ENCODE peak calls at places on chromosomes 5 and 9, in eight cellular contexts. L is MCF 10A, C is DND-41, X is cardiac muscle cell, N is HFFc6, G is AG04450, F is HCT116, T is activated B cell treated with CpG ODN at 0.5 μM for 24 hours. R is an unnamed sample.

GRCh38 chr5:167634432-167634831 is 657.0 kb upstream of the WWC1 start:
- DNase-seq in L (peak), T (no peak), N (peak), X (no peak), C (no peak), F (no peak), G (no peak), R (no peak)

GRCh38 chr5:151719228-151719861 is 32.6 kb upstream of the SPARC start:
- DNase-seq in T (no peak), L (peak), N (peak), C (peak), F (no peak), G (no peak), X (no peak), R (no peak)

GRCh38 chr5:134586866-134587524 is 45.6 kb downstream of the SAR1B start:
- DNase-seq in N (peak), X (peak), T (peak), L (peak), F (peak), C (peak), G (peak), R (no peak)

GRCh38 chr9:131185924-131186323 is 60.5 kb downstream of the NUP214 start:
- DNase-seq in X (peak), F (no peak), L (no peak), C (no peak), T (no peak), N (no peak), G (no peak), R (no peak)

GRCh38 chr5:94968507-94969095 is 316.3 kb downstream of the MCTP1 start:
- DNase-seq in L (peak), F (peak), X (peak), C (peak), G (peak), N (peak), T (no peak), R (no peak)

GRCh38 chr5:169941542-169941941 is 38.8 kb downstream of the INSYN2B start:
- DNase-seq in X (no peak), L (no peak), T (no peak), G (no peak), N (no peak), C (no peak), F (no peak), R (no peak)

GRCh38 chr5:78204241-78204640 is 90.3 kb downstream of the AP3B1 start:
- DNase-seq in C (no peak), X (no peak), N (no peak), T (no peak), F (no peak), L (no peak), G (no peak), R (no peak)

GRCh38 chr5:106875591-106876297 is 795.0 kb downstream of the EFNA5 start:
- DNase-seq in C (no peak), F (peak), N (no peak), X (peak), L (peak), T (no peak), G (no peak), R (no peak)

GRCh38 chr9:16505159-16505558 is 365.3 kb downstream of the BNC2 start:
- DNase-seq in F (no peak), L (no peak), G (peak), N (peak), T (no peak), X (no peak), C (no peak), R (no peak)

GRCh38 chr5:34735436-34736426 is 79.6 kb downstream of the RAI14 start:
- DNase-seq in G (peak), F (no peak), T (no peak), C (no peak), N (no peak), L (peak), X (no peak), R (no peak)

GRCh38 chr9:2494571-2494970 is 127.0 kb upstream of the VLDLR start:
- DNase-seq in L (no peak), G (peak), C (no peak), X (peak), N (peak), T (no peak), F (no peak), R (no peak)

GRCh38 chr5:123181394-123181801 is 92.4 kb downstream of the PRDM6 start:
- DNase-seq in L (no peak), X (no peak), N (no peak), G (no peak), C (no peak), T (no peak), F (no peak), R (no peak)

GRCh38 chr9:34612788-34613390 is 992 bp upstream of the RPP25L start:
- DNase-seq in N (peak), T (peak), F (peak), G (no peak), C (peak), X (peak), L (peak), R (no peak)

GRCh38 chr9:4324513-4324912 is 24.6 kb upstream of the GLIS3 start:
- DNase-seq in C (no peak), L (peak), F (no peak), T (no peak), X (no peak), N (peak), G (no peak), R (no peak)

GRCh38 chr9:77897292-77897691 is 134.3 kb downstream of the GNAQ start:
- DNase-seq in X (no peak), C (no peak), G (no peak), N (no peak), L (no peak), T (no peak), F (no peak), R (no peak)

GRCh38 chr9:33076031-33076359 is 479 bp downstream of the SMU1 start:
- DNase-seq in G (no peak), L (no peak), T (no peak), C (no peak), N (peak), F (no peak), X (no peak), R (no peak)

GRCh38 chr9:85645909-85646627 is 95.7 kb downstream of the AGTPBP1 start:
- DNase-seq in N (no peak), L (no peak), X (no peak), T (no peak), G (no peak), C (no peak), F (no peak), R (no peak)

GRCh38 chr5:126987271-126987899 is 43.0 kb downstream of the MARCHF3 start:
- DNase-seq in X (no peak), C (no peak), T (no peak), L (no peak), G (no peak), F (no peak), N (no peak), R (no peak)

GRCh38 chr5:89878140-89878570 is 531.4 kb downstream of the CETN3 start:
- DNase-seq in C (no peak), F (peak), X (no peak), G (peak), N (peak), L (peak), T (no peak), R (no peak)

GRCh38 chr5:34499001-34499734 is 157.0 kb upstream of the RAI14 start:
- DNase-seq in N (peak), X (no peak), T (no peak), G (no peak), F (no peak), L (peak), C (no peak), R (no peak)

GRCh38 chr5:19733612-19734495 is 254.1 kb downstream of the CDH18 start:
- DNase-seq in C (no peak), F (no peak), G (no peak), X (no peak), N (no peak), L (no peak), T (no peak), R (no peak)

GRCh38 chr5:139967353-139967752 is 75.7 kb downstream of the NRG2 start:
- DNase-seq in F (no peak), C (no peak), X (no peak), L (no peak), T (no peak), G (no peak), N (no peak), R (no peak)

GRCh38 chr5:139964266-139964993 is 78.7 kb downstream of the NRG2 start:
- DNase-seq in F (no peak), N (no peak), T (no peak), C (no peak), G (no peak), X (no peak), L (no peak), R (no peak)

GRCh38 chr5:139962445-139962844 is 80.7 kb downstream of the NRG2 start:
- DNase-seq in F (no peak), C (no peak), G (no peak), L (no peak), X (no peak), T (no peak), N (no peak), R (no peak)

GRCh38 chr5:139966856-139967255 is 76.2 kb downstream of the NRG2 start:
- DNase-seq in F (no peak), C (no peak), G (no peak), N (no peak), T (no peak), L (no peak), X (no peak), R (no peak)

GRCh38 chr5:139964994-139965565 is 78.0 kb downstream of the NRG2 start:
- DNase-seq in C (no peak), N (no peak), F (no peak), T (no peak), G (no peak), L (no peak), X (no peak), R (no peak)
- TF ChIP-seq CTCF in C (no peak), N (no peak), F (no peak), T (no peak), G (no peak), L (no peak), X (no peak), R (no peak)

GRCh38 chr5:69528015-69528414 is 32.0 kb upstream of the GTF2H2C start:
- DNase-seq in L (no peak), C (no peak), F (peak), N (no peak), G (no peak), X (no peak), T (no peak), R (no peak)

GRCh38 chr5:69526660-69527059 is 33.3 kb upstream of the GTF2H2C start:
- DNase-seq in N (no peak), C (no peak), G (no peak), T (no peak), L (no peak), X (no peak), F (no peak), R (no peak)

GRCh38 chr5:69527128-69527745 is 32.8 kb upstream of the GTF2H2C start:
- DNase-seq in L (no peak), T (no peak), X (no peak), N (no peak), C (no peak), F (no peak), G (no peak), R (no peak)

GRCh38 chr5:69531010-69531785 is 28.8 kb upstream of the GTF2H2C start:
- DNase-seq in C (no peak), N (no peak), X (no peak), T (no peak), F (no peak), G (no peak), L (no peak), R (no peak)

DNA sequence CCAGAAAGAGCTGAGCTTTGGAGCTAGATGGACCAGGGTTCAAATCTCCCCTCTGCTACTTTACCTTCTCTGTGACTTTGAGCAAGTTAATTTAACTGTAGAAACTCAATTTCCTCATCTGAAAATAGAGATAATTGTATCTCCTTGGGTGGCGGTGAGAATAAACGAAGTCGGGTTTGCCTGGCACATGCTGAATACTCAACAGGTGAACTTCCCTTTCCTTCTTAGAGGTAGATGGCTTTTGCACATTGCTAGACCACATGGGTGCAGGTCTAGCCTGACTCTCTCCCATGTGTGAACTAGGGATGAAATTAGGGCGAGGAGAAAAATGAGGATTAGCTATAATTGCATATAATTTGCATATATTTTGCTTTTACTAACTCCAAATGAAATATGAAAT is 31.4 kb upstream of the GTF2H2C start:
- DNase-seq in T (no peak), L (no peak), N (no peak), X (no peak), G (no peak), C (no peak), F (no peak), R (no peak)
- TF ChIP-seq CTCF in T (no peak), L (no peak), N (no peak), X (no peak), G (no peak), C (no peak), F (no peak), R (no peak)

GRCh38 chr5:53425598-53426516 is 54.6 kb upstream of the FST start:
- DNase-seq in L (peak), T (no peak), X (peak), F (peak), G (no peak), N (no peak), C (peak), R (no peak)
- TF ChIP-seq CTCF in L (no peak), T (no peak), X (peak), F (peak), G (peak), N (peak), C (peak), R (no peak)

DNA sequence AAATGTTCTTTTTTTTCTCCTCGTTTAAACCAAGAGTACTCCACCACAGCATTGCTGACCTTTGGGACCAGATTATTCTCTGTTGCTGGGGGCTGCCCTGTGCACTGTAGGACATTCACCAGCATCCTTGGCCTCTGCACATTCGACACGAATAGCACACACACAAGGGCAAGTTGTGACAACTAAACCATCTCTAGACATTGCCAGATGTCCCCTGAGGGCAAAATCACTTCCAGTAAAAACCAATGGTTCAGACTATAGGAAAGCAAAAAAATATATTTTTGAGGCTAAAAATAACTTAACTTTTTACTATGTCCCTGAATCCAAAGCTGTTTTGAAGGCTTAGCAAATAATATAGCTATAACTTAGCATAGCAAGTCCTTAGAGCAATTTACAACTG is 65.9 kb downstream of the SEMA5A start:
- DNase-seq in C (no peak), X (no peak), F (no peak), L (no peak), T (no peak), G (no peak), N (no peak), R (no peak)
- TF ChIP-seq CTCF in C (no peak), X (no peak), F (no peak), L (no peak), T (no peak), G (no peak), N (no peak), R (no peak)

GRCh38 chr5:114099161-114099560 is 262.7 kb upstream of the KCNN2 start:
- DNase-seq in L (no peak), X (no peak), C (no peak), T (no peak), N (no peak), G (no peak), F (no peak), R (no peak)

GRCh38 chr5:114097570-114097969 is 264.3 kb upstream of the KCNN2 start:
- DNase-seq in L (peak), F (no peak), T (no peak), N (no peak), G (no peak), C (no peak), X (no peak), R (no peak)

GRCh38 chr5:114101153-114101552 is 260.7 kb upstream of the KCNN2 start:
- DNase-seq in T (no peak), L (peak), C (no peak), X (peak), F (peak), G (peak), N (peak), R (no peak)
- TF ChIP-seq CTCF in T (no peak), L (peak), C (peak), X (peak), F (peak), G (peak), N (peak), R (no peak)

GRCh38 chr9:116208417-116209232 is 55.0 kb downstream of the PAPPA start:
- DNase-seq in C (no peak), G (no peak), T (no peak), F (no peak), N (peak), L (peak), X (no peak), R (no peak)
- TF ChIP-seq CTCF in C (no peak), G (peak), T (no peak), F (no peak), N (peak), L (no peak), X (peak), R (no peak)

GRCh38 chr9:111691686-111692329 is 30.4 kb downstream of the GNG10 start:
- DNase-seq in G (peak), F (peak), C (no peak), N (peak), T (no peak), L (peak), X (peak), R (no peak)
- TF ChIP-seq CTCF in G (peak), F (peak), C (peak), N (peak), T (no peak), L (peak), X (peak), R (no peak)

GRCh38 chr5:180801596-180802324 is 846 bp downstream of the MGAT1 start:
- DNase-seq in G (no peak), F (no peak), L (no peak), X (peak), N (no peak), T (no peak), C (no peak), R (no peak)

GRCh38 chr5:180804129-180804601 is 1.6 kb upstream of the MGAT1 start:
- DNase-seq in X (no peak), G (no peak), N (no peak), L (no peak), F (no peak), T (no peak), C (no peak), R (no peak)

GRCh38 chr5:180802325-180803180 is at the start of gene MGAT1:
- DNase-seq in F (no peak), N (peak), L (peak), T (peak), C (peak), G (no peak), X (peak), R (peak)

GRCh38 chr5:180806351-180807011 is 3.9 kb upstream of the MGAT1 start:
- DNase-seq in T (no peak), C (no peak), G (no peak), F (no peak), X (no peak), N (no peak), L (no peak), R (no peak)

DNA sequence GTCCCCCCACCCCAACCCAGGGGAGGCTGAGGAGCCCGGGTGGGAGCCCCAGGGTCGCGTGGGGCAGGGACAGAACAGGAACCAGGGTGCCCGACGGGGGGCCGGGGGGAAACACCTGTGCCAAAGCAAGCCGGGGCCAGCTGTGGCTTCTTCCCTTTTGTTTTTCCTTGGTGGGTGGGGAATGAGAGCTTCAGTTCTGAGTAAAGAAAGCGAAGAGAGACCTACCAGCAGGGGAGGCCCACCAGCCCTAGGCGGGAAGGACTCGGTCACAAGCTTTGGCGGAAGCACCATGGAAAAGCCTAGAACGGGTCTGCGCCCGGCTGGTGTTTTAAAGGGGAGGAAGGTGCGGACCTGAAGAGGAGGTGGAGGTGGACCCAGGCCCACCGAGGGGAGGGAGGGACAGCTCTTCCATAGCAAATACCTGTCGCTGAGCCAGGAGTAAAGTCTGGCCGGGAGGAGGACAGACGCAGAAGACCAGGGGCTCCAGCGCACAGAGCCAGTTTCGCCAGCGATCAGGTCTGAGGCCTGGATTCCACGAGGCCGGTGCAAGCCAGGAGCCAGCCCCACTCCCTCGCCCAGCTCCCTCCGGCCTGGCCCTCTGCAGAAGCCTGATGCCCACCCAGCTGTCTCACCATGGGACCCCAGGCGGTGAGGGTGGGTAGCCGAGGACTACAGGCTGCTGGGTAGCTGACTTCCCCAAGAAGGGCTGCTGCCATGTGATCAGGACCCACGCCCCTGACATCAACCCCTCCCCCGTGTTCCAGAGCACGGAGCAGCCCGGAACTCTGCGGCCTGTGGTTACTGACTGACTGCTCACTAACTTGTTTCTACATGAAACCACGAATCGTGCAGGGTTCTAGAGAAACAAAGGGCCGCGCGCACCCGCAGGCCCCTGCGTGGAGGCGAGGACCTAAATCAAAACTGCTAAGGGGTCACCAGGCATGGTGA is 849 bp upstream of the MGAT1 start:
- DNase-seq in L (no peak), G (no peak), X (peak), N (no peak), C (peak), F (no peak), T (peak), R (peak)
- TF ChIP-seq CTCF in L (no peak), G (peak), X (peak), N (peak), C (peak), F (no peak), T (no peak), R (peak)

DNA sequence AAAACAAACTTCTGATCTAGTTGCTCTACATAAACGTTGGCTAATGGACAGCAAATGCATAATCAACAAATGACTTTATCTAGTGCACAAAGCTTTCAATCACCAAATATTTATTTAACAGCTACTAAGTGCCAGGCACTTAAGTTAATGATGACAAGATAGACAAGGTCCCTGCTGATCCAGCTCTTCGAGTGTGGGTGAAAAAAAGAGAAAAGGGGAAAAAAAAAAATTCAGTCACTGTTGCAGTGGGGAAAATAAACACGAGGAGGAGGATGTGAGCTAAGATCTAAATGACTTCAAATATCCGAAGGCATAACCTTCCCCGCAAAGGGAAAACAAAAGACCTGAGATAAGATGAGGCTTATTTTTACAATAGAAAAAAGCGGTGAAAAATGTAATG is 9.6 kb downstream of the PSIP1 start:
- DNase-seq in T (no peak), N (no peak), G (no peak), X (no peak), F (no peak), L (no peak), C (no peak), R (no peak)
- TF ChIP-seq CTCF in T (no peak), N (peak), G (peak), X (no peak), F (no peak), L (no peak), C (no peak), R (no peak)

GRCh38 chr9:74275872-74276508 is 221.1 kb upstream of the RORB start:
- DNase-seq in L (no peak), C (no peak), X (no peak), T (no peak), N (no peak), F (no peak), G (no peak), R (no peak)

GRCh38 chr9:74281674-74282073 is 215.5 kb upstream of the RORB start:
- DNase-seq in L (peak), X (no peak), G (no peak), N (no peak), T (no peak), F (no peak), C (peak), R (no peak)

GRCh38 chr9:74282526-74283253 is 214.4 kb upstream of the RORB start:
- DNase-seq in C (peak), X (no peak), F (no peak), T (no peak), L (no peak), N (no peak), G (no peak), R (no peak)

GRCh38 chr9:74277532-74277931 is 219.6 kb upstream of the RORB start:
- DNase-seq in X (no peak), L (no peak), N (no peak), F (no peak), C (peak), T (no peak), G (no peak), R (no peak)
- TF ChIP-seq CTCF in X (no peak), L (no peak), N (no peak), F (no peak), C (peak), T (no peak), G (no peak), R (no peak)

R was measured in esophagus squamous epithelium.